ENCODE peak calls at places on chromosome 14, in eight cellular contexts. E, Q, U, H, M, T, X and J are unnamed samples.

GRCh38 chr14:72715215-72715909 is 178.5 kb downstream of the DPF3 start:
- ATAC-seq in T (no peak), Q (no peak), E (peak; percentile 74), X (peak; percentile 17), H (peak; percentile 72), M (peak; percentile 81), U (no peak), J (peak; percentile 56)

GRCh38 chr14:59332727-59333126 is 132.5 kb downstream of the GPR135 start:
- ATAC-seq in M (no peak), H (no peak), U (no peak), T (no peak), X (peak; percentile 42), E (no peak), Q (no peak), J (no peak)

GRCh38 chr14:69298131-69299071 is 38.4 kb downstream of the GALNT16 start:
- ATAC-seq in T (no peak), H (no peak), U (no peak), X (no peak), M (peak; percentile 41), Q (no peak), E (no peak), J (no peak)

GRCh38 chr14:103395245-103395644 is 10.0 kb downstream of the MARK3 start:
- ATAC-seq in T (peak; percentile 69), Q (no peak), E (peak; percentile 46), H (no peak), U (no peak), X (no peak), M (no peak), J (no peak)

GRCh38 chr14:103194256-103195045 is 71.2 kb downstream of the TNFAIP2 start:
- ATAC-seq in U (no peak), T (no peak), H (peak; percentile 41), Q (no peak), M (no peak), E (no peak), X (no peak), J (no peak)

GRCh38 chr14:100384819-100385813 is 62.0 kb downstream of the SLC25A47 start:
- ATAC-seq in U (no peak), T (no peak), X (no peak), M (no peak), Q (no peak), E (no peak), H (no peak), J (no peak)

GRCh38 chr14:96811985-96812667 is 14.9 kb downstream of the VRK1 start:
- ATAC-seq in U (peak; percentile 65), M (no peak), E (peak; percentile 83), Q (no peak), H (no peak), T (no peak), X (no peak), J (no peak)

GRCh38 chr14:23936084-23936829 is 17.3 kb upstream of the DHRS4 start:
- ATAC-seq in X (no peak), H (no peak), U (no peak), M (no peak), T (no peak), E (no peak), Q (no peak), J (no peak)

GRCh38 chr14:50410921-50411320 is 14.2 kb upstream of the CDKL1 start:
- ATAC-seq in T (no peak), M (no peak), E (no peak), Q (no peak), X (no peak), H (no peak), U (no peak), J (no peak)

GRCh38 chr14:103356151-103356766 is 22.2 kb downstream of the EIF5 start:
- ATAC-seq in Q (no peak), E (peak; percentile 72), M (peak; percentile 44), U (peak; percentile 69), T (no peak), X (no peak), H (no peak), J (no peak)

GRCh38 chr14:72699852-72700257 is 194.0 kb downstream of the DPF3 start:
- ATAC-seq in Q (no peak), T (peak; percentile 68), E (peak; percentile 50), M (peak; percentile 72), H (peak; percentile 85), X (peak; percentile 17), U (no peak), J (no peak)

GRCh38 chr14:85423889-85424288 is 106.1 kb upstream of the FLRT2 start:
- ATAC-seq in M (no peak), U (no peak), E (no peak), X (peak; percentile 35), H (no peak), T (no peak), Q (no peak), J (no peak)

GRCh38 chr14:100679707-100680438 is 46.8 kb upstream of the DLK1 start:
- ATAC-seq in M (peak; percentile 53), E (no peak), X (no peak), H (peak; percentile 49), U (no peak), T (no peak), Q (no peak), J (no peak)

GRCh38 chr14:102863381-102863780 is 59.1 kb upstream of the AMN start:
- ATAC-seq in X (no peak), H (no peak), E (no peak), Q (no peak), T (no peak), M (no peak), U (no peak), J (no peak)

GRCh38 chr14:20757963-20758362 is 10.2 kb upstream of the EDDM3B start:
- ATAC-seq in M (no peak), T (no peak), U (no peak), Q (no peak), X (no peak), H (no peak), E (peak; percentile 74), J (no peak)

GRCh38 chr14:61357118-61357517 is 35.7 kb downstream of the PRKCH start:
- ATAC-seq in M (no peak), T (peak; percentile 52), E (no peak), H (no peak), X (no peak), U (peak; percentile 47), Q (peak; percentile 22), J (no peak)

GRCh38 chr14:93085916-93086315 is 29.8 kb downstream of the ITPK1 start:
- ATAC-seq in M (peak; percentile 58), H (no peak), Q (no peak), U (no peak), X (peak; percentile 82), T (no peak), E (peak; percentile 7), J (no peak)

GRCh38 chr14:24443053-24443683 is 592 bp upstream of the SDR39U1 start:
- ATAC-seq in X (no peak), T (no peak), Q (no peak), E (no peak), M (no peak), U (no peak), H (no peak), J (no peak)

GRCh38 chr14:19874842-19875241 is at the start of gene OR4K2:
- ATAC-seq in X (no peak), M (no peak), T (no peak), E (no peak), U (no peak), Q (no peak), H (no peak), J (no peak)

GRCh38 chr14:49497725-49498348 is 88.3 kb downstream of the RPS29 start:
- ATAC-seq in Q (no peak), X (peak; percentile 82), M (no peak), U (peak; percentile 49), E (peak; percentile 91), T (peak; percentile 71), H (peak; percentile 55), J (no peak)

GRCh38 chr14:52080817-52081755 is 12.2 kb upstream of the NID2 start:
- ATAC-seq in X (peak; percentile 25), H (peak; percentile 34), Q (no peak), M (peak; percentile 88), E (no peak), T (no peak), U (no peak), J (no peak)

GRCh38 chr14:92224348-92224954 is 98.5 kb upstream of the SLC24A4 start:
- ATAC-seq in T (no peak), X (no peak), H (no peak), M (no peak), U (no peak), Q (no peak), E (no peak), J (no peak)

GRCh38 chr14:50984061-50984710 is 39.9 kb upstream of the PYGL start:
- ATAC-seq in T (no peak), X (no peak), H (no peak), U (no peak), M (no peak), E (no peak), Q (no peak), J (no peak)

GRCh38 chr14:97250925-97251324 is 453.7 kb downstream of the VRK1 start:
- ATAC-seq in M (no peak), X (no peak), Q (no peak), T (no peak), E (no peak), U (no peak), H (no peak), J (no peak)

GRCh38 chr14:101965796-101966718 is 1.7 kb downstream of the DYNC1H1 start:
- ATAC-seq in U (no peak), E (peak; percentile 17), Q (no peak), X (no peak), T (no peak), H (no peak), M (no peak), J (no peak)

GRCh38 chr14:98368214-98368613 is 903.8 kb downstream of the BCL11B start:
- ATAC-seq in Q (no peak), E (no peak), U (no peak), X (peak; percentile 51), M (no peak), T (no peak), H (no peak), J (no peak)

GRCh38 chr14:67421356-67422224 is 9.6 kb upstream of the PLEK2 start:
- ATAC-seq in X (no peak), E (no peak), U (no peak), T (no peak), M (no peak), Q (no peak), H (no peak), J (no peak)

GRCh38 chr14:22533739-22534359 is 55.2 kb downstream of the DAD1 start:
- ATAC-seq in H (no peak), E (peak; percentile 1), T (no peak), X (no peak), U (no peak), M (no peak), Q (no peak), J (no peak)

GRCh38 chr14:26598081-26598671 is 343 bp upstream of the NOVA1 start:
- ATAC-seq in M (peak; percentile 93), U (peak; percentile 45), H (peak; percentile 93), T (peak; percentile 60), E (no peak), Q (peak; percentile 59), X (peak; percentile 77), J (no peak)